ENCODE peak calls at places on chromosomes 7 and 10, in six cellular contexts. M is H9, J is IMR-90, Y is neuronal stem cell, C is H1, T is trophoblast cell. L is an unnamed sample.
A peak's percentile ranks its signal among the peaks of the same experiment; 100 is the strongest.

GRCh38 chr10:22228167-22228938 is 10.5 kb upstream of the EBLN1 start:
- DNase-seq in M (no peak), J (no peak), Y (no peak), C (no peak), T (no peak), L (no peak)

GRCh38 chr7:1285556-1286301 is 53.1 kb downstream of the UNCX start:
- DNase-seq in M (no peak), J (no peak), Y (no peak), C (no peak), T (no peak), L (no peak)

GRCh38 chr7:44678096-44678467 is 70.6 kb upstream of the ZMIZ2 start:
- DNase-seq in M (no peak), J (peak; percentile 18), Y (no peak), C (no peak), T (peak; percentile 31), L (no peak)

GRCh38 chr10:32413513-32413912 is 32.4 kb upstream of the CCDC7 start:
- DNase-seq in M (no peak), J (peak; percentile 96), Y (no peak), C (no peak), T (peak; percentile 79), L (peak; percentile 82)

GRCh38 chr10:80462986-80463741 is 9.1 kb downstream of the TSPAN14 start:
- DNase-seq in M (no peak), J (peak; percentile 81), Y (no peak), C (no peak), T (no peak), L (peak; percentile 84)

GRCh38 chr7:42115795-42116194 is 121.2 kb downstream of the GLI3 start:
- DNase-seq in M (peak; percentile 14), J (no peak), Y (no peak), C (no peak), T (no peak), L (no peak)

GRCh38 chr7:28107960-28108359 is 72.6 kb downstream of the JAZF1 start:
- DNase-seq in M (no peak), J (no peak), Y (no peak), C (no peak), T (no peak), L (peak; percentile 33)

GRCh38 chr7:32223071-32223650 is 153.0 kb upstream of the PDE1C start:
- DNase-seq in M (no peak), J (no peak), Y (no peak), C (no peak), T (peak; percentile 69), L (no peak)

GRCh38 chr10:78980815-78981214 is 88.0 kb upstream of the ZMIZ1 start:
- DNase-seq in M (no peak), J (no peak), Y (no peak), C (no peak), T (no peak), L (no peak)

GRCh38 chr7:115962340-115962739 is 68.2 kb downstream of the TFEC start:
- DNase-seq in M (no peak), J (no peak), Y (no peak), C (no peak), T (no peak), L (no peak)

GRCh38 chr10:117175901-117176534 is 21.3 kb upstream of the KCNK18 start:
- DNase-seq in M (peak; percentile 65), J (peak; percentile 68), Y (peak; percentile 75), C (peak; percentile 50), T (peak; percentile 90), L (peak; percentile 75)

GRCh38 chr10:11326919-11327318 is 284.5 kb downstream of the USP6NL start:
- DNase-seq in M (no peak), J (no peak), Y (no peak), C (no peak), T (no peak), L (no peak)

GRCh38 chr7:115724400-115725056 is 306.0 kb downstream of the TFEC start:
- DNase-seq in M (no peak), J (no peak), Y (no peak), C (no peak), T (no peak), L (no peak)

GRCh38 chr7:11193131-11193867 is 219.6 kb downstream of the PHF14 start:
- DNase-seq in M (peak; percentile 75), J (no peak), Y (no peak), C (peak; percentile 31), T (peak; percentile 9), L (peak; percentile 45)

GRCh38 chr10:510415-510881 is 179.0 kb downstream of the DIP2C start:
- DNase-seq in M (no peak), J (peak; percentile 16), Y (no peak), C (no peak), T (no peak), L (no peak)

GRCh38 chr7:2887816-2888215 is 43.7 kb upstream of the GNA12 start:
- DNase-seq in M (no peak), J (no peak), Y (no peak), C (no peak), T (no peak), L (no peak)

GRCh38 chr7:371779-372545 is 82.0 kb downstream of the FOXL3 start:
- DNase-seq in M (peak; percentile 22), J (no peak), Y (no peak), C (no peak), T (no peak), L (no peak)

GRCh38 chr7:36001546-36001945 is 151.5 kb upstream of the EEPD1 start:
- DNase-seq in M (no peak), J (peak; percentile 40), Y (no peak), C (no peak), T (peak; percentile 87), L (no peak)

GRCh38 chr7:133436014-133436428 is 183.1 kb downstream of the EXOC4 start:
- DNase-seq in M (no peak), J (peak; percentile 79), Y (no peak), C (no peak), T (no peak), L (peak; percentile 4)

GRCh38 chr7:63073286-63073685 is 925.4 kb upstream of the ZNF722 start:
- DNase-seq in M (no peak), J (no peak), Y (no peak), C (no peak), T (no peak), L (no peak)

GRCh38 chr10:4006051-4006450 is 221.0 kb upstream of the KLF6 start:
- DNase-seq in M (no peak), J (no peak), Y (no peak), C (no peak), T (no peak), L (no peak)

GRCh38 chr10:4008676-4009382 is 223.8 kb upstream of the KLF6 start:
- DNase-seq in M (no peak), J (peak; percentile 65), Y (no peak), C (no peak), T (no peak), L (no peak)

GRCh38 chr10:4007771-4008170 is 222.8 kb upstream of the KLF6 start:
- DNase-seq in M (no peak), J (no peak), Y (no peak), C (no peak), T (no peak), L (no peak)

GRCh38 chr10:4004990-4005389 is 220.0 kb upstream of the KLF6 start:
- DNase-seq in M (no peak), J (no peak), Y (no peak), C (no peak), T (no peak), L (no peak)

DNA sequence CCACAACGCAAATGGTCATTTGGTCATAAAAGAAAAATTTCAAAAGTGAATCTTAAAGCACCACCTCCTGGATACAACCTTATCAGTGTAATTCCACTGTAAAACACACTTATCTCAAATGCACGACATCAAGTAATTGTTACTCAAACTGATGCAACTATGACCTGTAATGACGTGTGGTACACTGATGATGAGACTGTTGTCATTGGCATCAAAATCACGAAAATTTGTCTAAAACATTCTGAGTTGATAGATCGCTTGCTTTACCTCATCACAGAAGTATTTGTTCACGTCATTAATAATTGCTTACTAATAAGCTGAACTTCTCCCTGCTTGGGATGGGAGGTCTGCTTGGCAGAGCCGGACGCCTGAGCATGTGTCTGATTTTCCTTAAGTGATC is 221.8 kb upstream of the KLF6 start:
- DNase-seq in M (no peak), J (peak; percentile 51), Y (no peak), C (no peak), T (peak; percentile 80), L (no peak)
- H2BK5ac ChIP-seq in M (no peak overlapping the region), J (no peak overlapping the region), Y (no peak overlapping the region), C (no peak overlapping the region), T (no peak overlapping the region), L (no peak overlapping the region)

DNA sequence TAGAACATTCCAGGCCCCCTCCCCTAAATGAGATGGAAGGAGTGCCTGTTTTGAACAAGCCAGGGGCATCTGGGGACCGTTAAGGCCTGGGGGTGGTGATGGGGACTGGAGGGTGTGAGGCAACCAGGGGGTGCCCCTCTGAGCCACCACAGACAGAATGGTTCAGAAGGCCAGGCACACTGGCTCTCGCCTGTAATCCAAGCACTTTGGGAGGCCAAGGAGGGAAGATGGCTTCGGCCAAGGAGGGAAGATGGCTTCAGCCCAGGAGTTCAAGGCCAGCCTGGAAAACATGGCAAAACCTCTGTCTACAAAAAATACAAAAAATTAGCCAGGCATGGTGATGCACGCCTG is 173.2 kb upstream of the TNRC18 start:
- DNase-seq in M (no peak), J (no peak), Y (no peak), C (no peak), T (peak; percentile 34), L (no peak)
- H3K27ac ChIP-seq in M (no peak overlapping the region), J (peak overlapping the region; percentile 88), Y (no peak overlapping the region), C (no peak overlapping the region), T (peak overlapping the region; percentile 44), L (peak overlapping the region; percentile 88)

GRCh38 chr10:36188461-36188860 is 546.4 kb upstream of the FZD8 start:
- DNase-seq in M (no peak), J (no peak), Y (no peak), C (no peak), T (no peak), L (no peak)
- H4K91ac ChIP-seq in M (no peak overlapping the region), J (no peak overlapping the region), Y (no peak overlapping the region), C (no peak overlapping the region), T (no peak overlapping the region), L (no peak overlapping the region)

GRCh38 chr7:48042216-48042615 is 6.9 kb downstream of the C7orf57 start:
- DNase-seq in M (no peak), J (peak; percentile 7), Y (no peak), C (no peak), T (peak; percentile 41), L (peak; percentile 6)

GRCh38 chr7:48041665-48041995 is 6.3 kb downstream of the C7orf57 start:
- DNase-seq in M (no peak), J (peak; percentile 47), Y (no peak), C (no peak), T (no peak), L (peak; percentile 59)

GRCh38 chr7:48035967-48036478 is 680 bp downstream of the C7orf57 start:
- DNase-seq in M (no peak), J (peak; percentile 37), Y (peak; percentile 21), C (no peak), T (peak; percentile 61), L (peak; percentile 45)

GRCh38 chr7:48040944-48041664 is 5.8 kb downstream of the C7orf57 start:
- DNase-seq in M (no peak), J (no peak), Y (no peak), C (no peak), T (no peak), L (no peak)

DNA sequence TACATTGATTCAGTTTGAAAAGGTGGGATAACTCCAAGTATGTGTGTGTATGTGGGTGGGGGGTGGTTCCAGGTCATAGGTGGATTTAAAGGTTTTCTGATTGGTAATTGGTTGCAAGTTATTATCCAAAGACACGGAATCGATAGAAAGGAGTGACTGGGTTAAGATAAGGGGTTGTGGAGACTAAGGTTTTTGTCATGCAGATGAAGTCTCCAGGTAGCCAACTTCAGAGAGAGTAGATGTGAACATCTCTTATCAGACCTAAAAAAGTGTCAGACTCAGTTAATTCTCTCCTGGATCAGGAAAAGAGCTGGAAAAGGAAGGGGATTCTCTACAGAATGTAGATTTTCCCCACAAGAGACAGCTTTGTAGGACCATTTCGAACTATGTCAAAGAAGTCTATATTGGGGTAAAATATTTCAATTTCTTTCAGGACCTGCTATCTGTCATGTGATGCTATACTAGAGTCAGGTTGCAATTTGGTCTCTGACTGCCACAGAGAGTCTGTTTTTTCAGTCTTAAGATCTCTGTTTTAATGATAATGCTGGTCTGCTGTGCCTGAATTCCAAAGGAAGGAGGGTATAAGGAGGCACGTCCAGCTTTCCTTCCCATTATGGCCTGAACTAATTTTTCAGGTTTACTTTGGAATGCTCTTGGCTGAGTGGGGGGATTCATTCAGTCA is 3.6 kb downstream of the C7orf57 start:
- DNase-seq in M (no peak), J (no peak), Y (no peak), C (no peak), T (no peak), L (no peak)
- H2BK5ac ChIP-seq in M (no peak overlapping the region), J (no peak overlapping the region), Y (no peak overlapping the region), C (peak overlapping the region; percentile 40), T (no peak overlapping the region), L (no peak overlapping the region)

L was measured in mesenchymal stem cell.